ENCODE peak calls at places on chromosomes 3 and 15, in five cellular contexts. F, U, B, S and H are unnamed samples.

GRCh38 chr3:109930592-109930991 is 593.2 kb upstream of the DPPA4 start:
- DNase-seq in S (no peak), U (no peak), F (no peak), B (no peak), H (no peak)

GRCh38 chr3:144516029-144516428 is 544.4 kb downstream of the DIPK2A start:
- DNase-seq in U (no peak), S (no peak), F (no peak), B (no peak), H (peak; percentile 15)

GRCh38 chr3:86990734-86991481 is at the start of gene VGLL3:
- DNase-seq in S (peak; percentile 81), F (peak; percentile 73), B (peak; percentile 88), U (peak; percentile 87), H (peak; percentile 91)

GRCh38 chr15:56774356-56774755 is 41.0 kb upstream of the ZNF280D start:
- DNase-seq in S (no peak), B (no peak), U (no peak), F (no peak), H (no peak)

GRCh38 chr15:55741592-55742497 is 1.1 kb downstream of the PRTG start:
- DNase-seq in S (peak; percentile 37), U (no peak), F (no peak), B (peak; percentile 60), H (peak; percentile 42)

GRCh38 chr15:70806992-70807712 is 43.8 kb upstream of the UACA start:
- DNase-seq in B (no peak), U (peak; percentile 26), S (no peak), F (no peak), H (no peak)

GRCh38 chr15:38854506-38854905 is 289.9 kb upstream of the RASGRP1 start:
- DNase-seq in B (no peak), U (no peak), S (no peak), F (no peak), H (no peak)

GRCh38 chr3:166810741-166811445 is 569.2 kb downstream of the ZBBX start:
- DNase-seq in S (no peak), B (no peak), F (no peak), U (no peak), H (no peak)

GRCh38 chr3:29291262-29291981 is 10.6 kb downstream of the RBMS3 start:
- DNase-seq in U (no peak), S (peak; percentile 27), F (no peak), B (no peak), H (no peak)

GRCh38 chr3:123884258-123884831 is at the start of gene MYLK:
- DNase-seq in F (peak; percentile 92), U (peak; percentile 95), B (peak; percentile 87), S (peak; percentile 63), H (peak; percentile 97)

GRCh38 chr15:62063851-62064635 is 2.7 kb upstream of the C2CD4A start:
- DNase-seq in B (no peak), F (no peak), S (peak; percentile 82), U (no peak), H (no peak)

GRCh38 chr3:80007522-80007921 is 239.7 kb upstream of the ROBO1 start:
- DNase-seq in B (no peak), F (no peak), S (no peak), U (no peak), H (no peak)

GRCh38 chr3:151216641-151217040 is 13.6 kb upstream of the GPR171 start:
- DNase-seq in B (no peak), U (peak; percentile 37), S (no peak), F (no peak), H (peak; percentile 81)

GRCh38 chr3:100893108-100893507 is 100.1 kb downstream of the ABI3BP start:
- DNase-seq in B (no peak), U (peak; percentile 6), S (peak; percentile 10), F (no peak), H (no peak)

GRCh38 chr15:25345943-25346342 is 92.9 kb downstream of the UBE3A start:
- DNase-seq in U (peak; percentile 4), S (no peak), F (peak; percentile 4), B (peak; percentile 52), H (peak; percentile 3)

GRCh38 chr3:113269661-113270060 is 58.3 kb downstream of the BOC start:
- DNase-seq in U (no peak), S (no peak), B (no peak), F (no peak), H (no peak)

GRCh38 chr3:50352762-50353161 is 2.1 kb downstream of the CYB561D2 start:
- DNase-seq in B (no peak), F (no peak), S (peak; percentile 34), U (peak; percentile 29), H (peak; percentile 47)

GRCh38 chr3:1183320-1184048 is 90.7 kb downstream of the CNTN6 start:
- DNase-seq in B (no peak), U (peak; percentile 50), F (no peak), S (no peak), H (no peak)

GRCh38 chr3:32303051-32303786 is 64.7 kb downstream of the CMTM8 start:
- DNase-seq in B (no peak), S (peak; percentile 83), U (no peak), F (no peak), H (no peak)

GRCh38 chr15:64459382-64459781 is 996 bp upstream of the ZNF609 start:
- DNase-seq in B (no peak), U (no peak), F (no peak), S (no peak), H (no peak)

GRCh38 chr15:64462492-64462891 is 2.1 kb downstream of the ZNF609 start:
- DNase-seq in F (no peak), B (no peak), U (no peak), S (no peak), H (no peak)

GRCh38 chr15:64461577-64462162 is 1.3 kb downstream of the ZNF609 start:
- DNase-seq in B (no peak), U (peak; percentile 27), S (no peak), F (peak; percentile 64), H (no peak)

GRCh38 chr15:64460206-64460736 is at the start of gene ZNF609:
- DNase-seq in B (peak; percentile 100), F (peak; percentile 99), U (peak; percentile 94), S (peak; percentile 99), H (peak; percentile 95)

DNA sequence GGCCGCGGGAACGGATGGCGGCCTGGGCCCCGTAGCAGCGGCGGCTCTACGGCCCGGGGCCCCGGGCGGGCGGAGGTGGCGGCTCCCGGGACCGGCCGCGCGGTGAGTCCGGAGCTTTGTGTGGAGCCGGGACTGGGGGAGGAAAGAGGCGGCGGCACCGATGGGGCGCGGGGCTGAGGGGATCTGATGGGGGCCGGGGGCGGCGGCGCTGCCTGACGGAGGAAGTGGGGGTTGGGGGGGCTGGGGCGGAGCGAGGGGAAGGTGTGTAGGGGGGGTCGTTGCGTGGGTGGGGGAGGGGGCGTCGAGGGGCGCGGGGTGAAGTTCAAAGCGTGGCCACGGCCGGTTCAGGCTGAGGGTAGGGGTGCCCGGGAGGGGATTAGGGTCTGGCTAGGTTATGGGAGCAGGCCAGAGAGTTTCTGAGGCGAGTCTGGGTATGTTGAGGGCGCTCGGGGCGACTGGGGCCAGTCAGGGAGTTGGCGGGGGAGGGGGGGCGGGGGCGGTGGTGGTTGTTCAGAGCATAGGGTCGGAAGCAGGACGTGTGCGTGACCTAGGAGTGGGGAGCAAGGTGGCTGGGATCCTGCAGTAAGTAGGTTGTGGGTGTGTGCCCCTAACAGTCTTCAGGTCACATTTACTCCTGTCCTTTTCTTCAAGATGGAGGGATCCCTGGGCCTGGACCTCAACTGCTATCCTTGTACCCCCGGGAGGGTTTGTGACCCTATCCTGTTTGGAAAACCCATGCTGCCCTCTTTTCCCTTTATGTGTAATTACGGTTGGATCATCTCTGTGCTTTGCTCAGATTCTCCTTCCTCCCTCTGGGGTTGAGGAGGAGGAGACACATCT is 579 bp downstream of the ZNF609 start:
- DNase-seq in U (peak; percentile 81), B (peak; percentile 54), F (no peak), S (peak; percentile 64), H (peak; percentile 87)
- H2BK5ac ChIP-seq in U (peak overlapping the region; percentile 79), B (peak overlapping the region; percentile 53), F (no peak overlapping the region), S (peak overlapping the region; percentile 80), H (peak overlapping the region; percentile 84)

GRCh38 chr3:190000861-190001196 is 119.9 kb downstream of the P3H2 start:
- DNase-seq in F (no peak), B (no peak), U (no peak), S (no peak), H (no peak)
- H2AFZ ChIP-seq in F (peak overlapping the region; percentile 59), B (no peak overlapping the region), U (no peak overlapping the region), S (no peak overlapping the region), H (no peak overlapping the region)

GRCh38 chr3:15467227-15468181 is 40.1 kb downstream of the EAF1 start:
- DNase-seq in F (no peak), B (no peak), U (no peak), S (no peak), H (no peak)
- H3K4me3 ChIP-seq in F (no peak overlapping the region), B (no peak overlapping the region), U (no peak overlapping the region), S (no peak overlapping the region), H (no peak overlapping the region)

DNA sequence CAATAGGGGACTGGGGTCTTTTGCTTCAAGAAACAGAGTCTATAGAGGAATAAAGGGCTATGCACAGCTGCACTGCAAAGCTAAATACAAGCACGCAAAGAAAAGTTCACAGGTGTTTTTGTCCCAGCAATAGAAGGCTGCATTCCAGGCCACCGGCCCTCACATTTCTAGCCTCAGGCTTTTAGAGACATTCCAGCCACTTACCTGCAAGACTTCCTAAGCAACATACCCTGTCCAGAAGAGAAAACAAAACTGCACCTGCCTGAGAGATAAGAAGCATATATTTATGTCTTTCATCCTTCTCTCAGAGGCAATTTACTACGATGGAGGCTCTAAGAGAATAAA is 220.5 kb downstream of the OPA1 start:
- DNase-seq in F (no peak), B (no peak), S (peak; percentile 95), U (no peak), H (no peak)
- H2BK5ac ChIP-seq in F (no peak overlapping the region), B (peak overlapping the region; percentile 96), S (no peak overlapping the region), U (no peak overlapping the region), H (no peak overlapping the region)

GRCh38 chr3:27591321-27591711 is 107.1 kb upstream of the SLC4A7 start:
- DNase-seq in F (no peak), B (no peak), S (no peak), U (peak; percentile 20), H (no peak)
- H2AFZ ChIP-seq in F (peak overlapping the region; percentile 18), B (peak overlapping the region; percentile 88), S (no peak overlapping the region), U (peak overlapping the region; percentile 59), H (no peak overlapping the region)